ENCODE peak calls at places on chromosomes 2 and 18, in five cellular contexts. R is K562, X is HepG2, U is H1, H is GM12892. W is an unnamed sample.

GRCh38 chr2:15527074-15527739 is 33.9 kb downstream of the NBAS start:
- DNase-seq in R (no peak), X (peak; percentile 15), U (no peak), H (no peak), W (no peak)

GRCh38 chr2:177797808-177798207 is 274.8 kb downstream of the PDE11A start:
- DNase-seq in R (no peak), X (no peak), U (peak; percentile 56), H (no peak), W (no peak)

GRCh38 chr2:114550895-114551793 is 108.7 kb downstream of the DPP10 start:
- DNase-seq in R (no peak), X (peak; percentile 74), U (peak; percentile 66), H (no peak), W (peak; percentile 10)

GRCh38 chr2:188765522-188765921 is 208.7 kb upstream of the COL3A1 start:
- DNase-seq in R (no peak), X (peak; percentile 15), U (no peak), H (no peak), W (no peak)

GRCh38 chr2:88038263-88039105 is 17.1 kb downstream of the KRCC1 start:
- DNase-seq in R (no peak), X (peak; percentile 74), U (no peak), H (no peak), W (no peak)

GRCh38 chr18:58447342-58448190 is 181.3 kb downstream of the ALPK2 start:
- DNase-seq in R (no peak), X (no peak), U (no peak), H (no peak), W (no peak)

GRCh38 chr2:229445013-229445412 is 173.9 kb upstream of the PID1 start:
- DNase-seq in R (no peak), X (peak; percentile 74), U (no peak), H (no peak), W (no peak)

GRCh38 chr2:216014006-216014405 is 655 bp upstream of the MREG start:
- DNase-seq in R (no peak), X (no peak), U (no peak), H (no peak), W (no peak)

GRCh38 chr2:54279385-54279784 is 23.4 kb upstream of the TSPYL6 start:
- DNase-seq in R (peak; percentile 18), X (no peak), U (no peak), H (no peak), W (no peak)

GRCh38 chr2:32039447-32040219 is at the start of gene DPY30:
- DNase-seq in R (peak; percentile 89), X (peak; percentile 91), U (peak; percentile 94), H (peak; percentile 77), W (peak; percentile 76)

GRCh38 chr2:15930589-15931513 is 9.5 kb upstream of the MYCN start:
- DNase-seq in R (no peak), X (no peak), U (no peak), H (no peak), W (no peak)

GRCh38 chr2:64698668-64699444 is 45.1 kb upstream of the SERTAD2 start:
- DNase-seq in R (no peak), X (peak; percentile 72), U (no peak), H (no peak), W (no peak)

GRCh38 chr2:240431663-240432424 is 3.6 kb upstream of the GPC1 start:
- DNase-seq in R (no peak), X (no peak), U (peak; percentile 23), H (no peak), W (no peak)

GRCh38 chr2:121164042-121164441 is 121.0 kb downstream of the TFCP2L1 start:
- DNase-seq in R (no peak), X (no peak), U (no peak), H (no peak), W (no peak)

GRCh38 chr2:164538250-164538866 is 82.9 kb downstream of the GRB14 start:
- DNase-seq in R (no peak), X (peak; percentile 65), U (no peak), H (no peak), W (peak; percentile 2)

GRCh38 chr2:153770359-153770991 is 101.2 kb upstream of the GALNT13 start:
- DNase-seq in R (no peak), X (no peak), U (no peak), H (no peak), W (no peak)

GRCh38 chr2:240713928-240714746 is 22.5 kb downstream of the AQP12A start:
- DNase-seq in R (no peak), X (no peak), U (no peak), H (no peak), W (no peak)

GRCh38 chr2:127891806-127892205 is 6.0 kb upstream of the AMMECR1L start:
- DNase-seq in R (no peak), X (no peak), U (no peak), H (no peak), W (no peak)

GRCh38 chr2:129727286-129727685 is 252.2 kb upstream of the RAB6C start:
- DNase-seq in R (no peak), X (no peak), U (no peak), H (no peak), W (no peak)

GRCh38 chr2:86492057-86492456 is 50.9 kb downstream of the KDM3A start:
- DNase-seq in R (no peak), X (peak; percentile 54), U (no peak), H (no peak), W (no peak)

GRCh38 chr2:63029058-63029457 is 21.6 kb upstream of the OTX1 start:
- DNase-seq in R (no peak), X (no peak), U (no peak), H (no peak), W (no peak)

GRCh38 chr2:96361751-96362150 is 26.2 kb downstream of the NCAPH start:
- DNase-seq in R (no peak), X (no peak), U (no peak), H (no peak), W (no peak)

GRCh38 chr2:233926806-233927205 is 9.6 kb downstream of the TRPM8 start:
- DNase-seq in R (no peak), X (no peak), U (no peak), H (no peak), W (no peak)

GRCh38 chr2:238315031-238315595 is 5.2 kb upstream of the TRAF3IP1 start:
- DNase-seq in R (no peak), X (no peak), U (no peak), H (no peak), W (no peak)

GRCh38 chr2:109459485-109459884 is 154.3 kb downstream of the SEPTIN10 start:
- DNase-seq in R (no peak), X (no peak), U (no peak), H (no peak), W (no peak)

GRCh38 chr2:100334929-100335328 is 12.6 kb upstream of the LONRF2 start:
- DNase-seq in R (no peak), X (no peak), U (no peak), H (no peak), W (no peak)

GRCh38 chr18:39198376-39198775 is 1632.8 kb upstream of the CELF4 start:
- DNase-seq in R (no peak), X (no peak), U (no peak), H (no peak), W (no peak)

GRCh38 chr2:180364719-180365118 is 357.6 kb upstream of the CWC22 start:
- DNase-seq in R (no peak), X (no peak), U (no peak), H (no peak), W (no peak)

DNA sequence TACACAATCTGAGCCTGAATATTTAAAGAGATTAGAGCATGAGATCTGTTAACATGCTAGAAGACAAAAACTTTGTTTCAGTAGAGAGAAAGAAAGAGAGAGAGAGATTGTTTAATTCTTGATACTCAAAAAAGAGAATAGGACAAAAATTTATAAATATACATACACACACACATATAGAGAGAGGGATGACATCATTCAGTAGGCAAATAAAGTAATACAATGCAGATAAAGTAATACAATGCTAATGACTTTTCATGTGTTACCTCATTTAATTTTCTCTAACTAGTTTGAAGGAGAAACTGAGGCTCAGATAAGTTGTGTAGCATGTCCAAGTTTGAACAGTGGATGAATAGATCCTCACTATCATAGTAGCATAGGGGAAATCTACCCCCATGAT is 286.4 kb downstream of the CMPK2 start:
- DNase-seq in R (no peak), X (no peak), U (no peak), H (no peak), W (no peak)
- TF ChIP-seq TAF1 in R (no peak), X (no peak), U (no peak), H (no peak), W (no peak)

GRCh38 chr2:223114170-223114569 is 62.2 kb downstream of the KCNE4 start:
- DNase-seq in R (no peak), X (no peak), U (no peak), H (no peak), W (no peak)
- TF ChIP-seq POLR2A in R (no peak), X (no peak), U (no peak), H (no peak), W (no peak)

DNA sequence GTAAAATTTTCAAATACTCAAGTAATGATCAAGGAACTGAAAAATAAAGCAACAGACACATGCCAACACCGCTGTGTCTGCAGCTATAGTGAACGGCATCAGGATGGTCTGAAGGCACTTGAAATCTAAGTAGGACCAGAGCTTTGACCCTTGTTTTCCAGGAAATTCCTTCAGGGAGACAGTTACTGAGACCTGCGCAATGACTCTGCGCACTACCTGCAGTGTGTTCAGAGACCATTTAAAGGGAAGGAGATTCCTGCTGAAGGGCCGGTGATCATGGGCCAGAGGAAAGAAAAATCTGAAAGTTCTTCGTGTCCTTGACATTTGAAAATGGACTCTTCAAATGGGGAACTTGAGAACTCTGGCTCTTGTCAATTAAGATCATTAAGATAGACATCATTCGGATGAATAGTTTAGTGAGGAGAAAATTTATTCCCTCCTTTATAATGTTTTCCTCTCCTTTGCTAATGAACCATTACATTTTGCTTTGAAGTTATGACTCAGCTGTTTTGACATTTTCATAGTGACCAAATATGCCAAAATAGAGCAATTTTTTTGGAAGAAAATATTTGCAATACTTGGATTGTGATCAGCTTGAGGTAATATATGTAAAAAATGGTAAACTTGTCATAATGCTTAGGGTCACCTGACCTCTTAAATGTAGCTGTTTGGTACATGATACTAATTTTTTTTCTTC is 329.2 kb downstream of the ARHGAP15 start:
- DNase-seq in R (no peak), X (no peak), U (no peak), H (no peak), W (no peak)
- TF ChIP-seq TAF1 in R (no peak), X (no peak), U (no peak), H (no peak), W (no peak)

GRCh38 chr2:126657636-126658315 is 1.8 kb downstream of the GYPC start:
- DNase-seq in R (peak; percentile 66), X (no peak), U (peak; percentile 63), H (peak; percentile 46), W (peak; percentile 62)
- TF ChIP-seq POLR2A in R (peak; percentile 40), X (no peak), U (no peak), H (peak; percentile 67), W (peak; percentile 61)

DNA sequence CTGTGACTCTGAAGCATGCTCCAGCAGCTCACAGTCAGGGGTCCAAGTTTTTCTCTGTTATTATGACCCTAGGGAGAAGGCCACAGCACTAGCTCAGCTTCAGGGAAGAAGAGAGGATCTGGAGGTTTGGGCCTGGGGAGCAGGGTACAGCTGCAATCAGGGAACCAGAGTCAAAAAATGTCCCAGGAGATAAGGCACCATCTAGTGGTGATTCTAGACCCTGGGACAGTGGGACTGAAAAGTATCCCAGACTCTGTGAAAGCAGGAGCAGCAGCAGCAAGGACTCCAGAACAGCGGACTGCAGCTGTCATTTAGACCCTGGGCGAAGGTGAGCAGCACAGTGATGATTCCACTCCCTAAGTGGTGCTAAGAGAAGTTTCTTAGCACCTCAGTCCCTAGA is 278.4 kb upstream of the DDX18 start:
- DNase-seq in R (no peak), X (peak; percentile 16), U (no peak), H (no peak), W (no peak)
- TF ChIP-seq TAF1 in R (no peak), X (no peak), U (no peak), H (no peak), W (no peak)

GRCh38 chr2:200713003-200713703 is 98.6 kb upstream of the BZW1 start:
- DNase-seq in R (peak; percentile 62), X (peak; percentile 96), U (peak; percentile 74), H (peak; percentile 50), W (peak; percentile 54)
- TF ChIP-seq POLR2A in R (peak; percentile 70), X (peak; percentile 74), U (no peak), H (peak; percentile 95), W (peak; percentile 95)

W was measured in GM12891.